ENCODE peak calls at places on chromosomes 4 and X, in four cellular contexts. A is fibroblast of the aortic adventitia, D is cardiac muscle cell, Y is natural killer cell. W is an unnamed sample.

GRCh38 chrX:25601323-25601722 is 536.8 kb upstream of the MAGEB18 start:
- DNase-seq in A (no peak), D (no peak), Y (no peak), W (no peak)

GRCh38 chr4:3682236-3683076 is 83.7 kb upstream of the ADRA2C start:
- DNase-seq in A (no peak), D (no peak), Y (no peak), W (no peak)

GRCh38 chr4:158315706-158316105 is 105.4 kb downstream of the TMEM144 start:
- DNase-seq in A (peak), D (no peak), Y (no peak), W (no peak)

GRCh38 chr4:52957220-52957686 is 95.1 kb downstream of the RASL11B start:
- DNase-seq in A (peak), D (peak), Y (no peak), W (no peak)

GRCh38 chr4:176193898-176194297 is 1.5 kb downstream of the SPATA4 start:
- DNase-seq in A (peak), D (no peak), Y (no peak), W (no peak)

GRCh38 chr4:129968778-129969177 is 872.8 kb downstream of the C4orf33 start:
- DNase-seq in A (no peak), D (no peak), Y (no peak), W (no peak)

GRCh38 chrX:48897157-48897620 is 379 bp downstream of the TIMM17B start:
- DNase-seq in A (peak), D (peak), Y (peak), W (peak)

GRCh38 chr4:108396900-108397299 is 223.5 kb upstream of the RPL34 start:
- DNase-seq in A (no peak), D (no peak), Y (no peak), W (no peak)

GRCh38 chr4:64158648-64159326 is 250.5 kb downstream of the TECRL start:
- DNase-seq in A (peak), D (peak), Y (no peak), W (peak)

GRCh38 chr4:99998062-99998880 is 48.2 kb upstream of the H2AZ1 start:
- DNase-seq in A (peak), D (peak), Y (no peak), W (peak)

GRCh38 chrX:23515028-23515427 is 152.3 kb upstream of the PRDX4 start:
- DNase-seq in A (no peak), D (no peak), Y (no peak), W (no peak)

GRCh38 chr4:74934822-74935326 is 2.0 kb downstream of the PARM1 start:
- DNase-seq in A (no peak), D (no peak), Y (no peak), W (peak)

GRCh38 chrX:19638968-19639539 is 123.7 kb upstream of the MAP3K15 start:
- DNase-seq in A (no peak), D (no peak), Y (no peak), W (no peak)

GRCh38 chr4:93467484-93468155 is 360.9 kb upstream of the ATOH1 start:
- DNase-seq in A (no peak), D (peak), Y (no peak), W (no peak)

GRCh38 chr4:23584024-23584423 is 305.8 kb downstream of the PPARGC1A start:
- DNase-seq in A (no peak), D (no peak), Y (no peak), W (no peak)

GRCh38 chr4:23333556-23333945 is 556.3 kb downstream of the PPARGC1A start:
- DNase-seq in A (peak), D (no peak), Y (no peak), W (no peak)

GRCh38 chr4:98363431-98363830 is 102.2 kb downstream of the RAP1GDS1 start:
- DNase-seq in A (no peak), D (no peak), Y (no peak), W (no peak)

GRCh38 chr4:7103599-7104365 is 35.9 kb upstream of the GRPEL1 start:
- DNase-seq in A (no peak), D (peak), Y (no peak), W (peak)

GRCh38 chrX:23826653-23827052 is 43.7 kb downstream of the SAT1 start:
- DNase-seq in A (no peak), D (no peak), Y (no peak), W (no peak)

GRCh38 chr4:150580244-150580643 is 1.7 kb upstream of the MAB21L2 start:
- DNase-seq in A (no peak), D (no peak), Y (no peak), W (no peak)

GRCh38 chrX:137823257-137823656 is 257.3 kb downstream of the ZIC3 start:
- DNase-seq in A (no peak), D (no peak), Y (no peak), W (no peak)
- TF ChIP-seq CTCF in A (peak), D (no peak), Y (no peak), W (no peak)

GRCh38 chr4:21811576-21811975 is 137.0 kb downstream of the KCNIP4 start:
- DNase-seq in A (peak), D (no peak), Y (no peak), W (no peak)

GRCh38 chr4:21802406-21802805 is 146.2 kb downstream of the KCNIP4 start:
- DNase-seq in A (peak), D (no peak), Y (no peak), W (no peak)

GRCh38 chr4:21801661-21802355 is 146.8 kb downstream of the KCNIP4 start:
- DNase-seq in A (peak), D (no peak), Y (no peak), W (no peak)

DNA sequence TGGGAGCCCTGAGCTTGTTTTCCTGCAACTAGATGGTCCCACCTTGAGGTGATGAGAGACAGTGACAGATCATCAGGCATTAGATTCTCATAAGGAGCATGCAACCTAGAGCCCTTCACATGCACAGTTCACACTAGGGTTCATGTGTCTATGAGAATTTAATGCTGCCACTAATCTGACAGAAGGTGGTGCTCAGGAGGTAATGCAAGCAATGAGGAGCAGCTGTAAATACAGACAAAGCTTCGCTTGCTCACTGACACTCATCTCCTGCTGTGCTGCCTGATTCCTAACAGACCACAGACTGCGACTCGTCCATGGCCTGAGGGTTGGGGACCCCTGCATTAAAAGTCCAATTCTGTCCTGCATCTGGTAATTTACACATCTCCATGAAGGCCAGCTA is 141.6 kb downstream of the KCNIP4 start:
- DNase-seq in A (no peak), D (no peak), Y (no peak), W (no peak)
- TF ChIP-seq CTCF in A (no peak), D (no peak), Y (no peak), W (no peak)

DNA sequence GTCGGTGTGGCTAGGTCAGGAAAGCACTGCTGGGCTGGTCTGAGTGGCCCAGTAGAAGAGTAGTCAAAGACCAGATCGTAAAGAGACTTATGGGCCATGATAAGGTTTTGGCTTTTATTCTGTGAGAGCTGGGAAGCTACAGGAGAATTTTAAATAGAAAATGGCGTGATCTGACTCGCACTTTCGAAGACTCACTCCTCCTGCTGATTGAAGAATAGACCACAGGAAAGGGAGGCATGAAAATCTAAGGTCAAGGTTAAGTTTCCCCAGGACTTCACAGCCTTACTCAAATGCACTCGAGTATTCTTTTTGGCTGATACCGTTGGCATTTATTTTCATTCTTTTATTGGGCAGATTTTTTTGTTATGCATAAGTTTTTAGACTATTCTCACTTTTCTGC is 231.4 kb upstream of the ANKRD50 start:
- DNase-seq in A (no peak), D (no peak), Y (no peak), W (no peak)
- TF ChIP-seq CTCF in A (no peak), D (no peak), Y (no peak), W (no peak)

DNA sequence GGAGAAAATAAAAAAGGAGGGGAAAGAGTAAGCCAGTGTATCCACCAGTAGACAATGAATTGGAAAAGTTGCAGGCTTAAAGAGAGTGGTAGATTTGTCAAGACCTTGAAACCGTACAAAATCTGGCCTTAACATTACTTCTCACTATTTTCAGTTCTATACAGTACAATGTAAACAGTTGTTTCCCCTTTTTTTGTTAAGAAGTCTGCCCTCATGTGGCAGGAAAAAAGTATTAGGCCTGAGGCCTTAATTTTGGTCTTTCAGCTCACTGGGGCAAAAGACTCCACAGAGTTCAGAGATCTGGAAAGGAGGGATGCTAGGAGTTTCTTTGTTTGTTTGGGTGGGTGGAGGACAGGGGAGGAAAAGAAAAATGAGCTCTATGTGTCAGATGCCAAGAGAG is 92.8 kb upstream of the CCDC160 start:
- DNase-seq in A (peak), D (peak), Y (no peak), W (peak)
- TF ChIP-seq CTCF in A (peak), D (peak), Y (no peak), W (peak)

GRCh38 chr4:144090744-144091143 is 49.8 kb downstream of the GYPA start:
- DNase-seq in A (no peak), D (no peak), Y (no peak), W (no peak)
- TF ChIP-seq CTCF in A (no peak), D (no peak), Y (no peak), W (no peak)

W was measured in GM13976.